ENCODE peak calls at places on chromosomes 4 and X, in nine cellular contexts. One of them, this sample, is unnamed.
A peak's percentile ranks its signal among the peaks of the same experiment; 100 is the strongest.

GRCh38 chr4:119057417-119057816 is 78.2 kb upstream of the MYOZ2 start:
- DNase-seq in AG10803: no peak
- DNase-seq in astrocyte of the spinal cord: no peak
- DNase-seq in GM12865: no peak
- DNase-seq in fibroblast of mammary gland: no peak
- DNase-seq in A673: no peak
- DNase-seq in sigmoid colon: no peak
- DNase-seq in hepatocyte: no peak
- DNase-seq in BJ: no peak
- DNase-seq in this sample: no peak

GRCh38 chr4:186826866-186827541 is 103.3 kb upstream of the FAT1 start:
- DNase-seq in GM12865: no peak
- DNase-seq in A673: no peak
- DNase-seq in BJ: no peak
- DNase-seq in AG10803: peak; percentile 34
- DNase-seq in hepatocyte: no peak
- DNase-seq in fibroblast of mammary gland: no peak
- DNase-seq in astrocyte of the spinal cord: no peak
- DNase-seq in sigmoid colon: no peak
- DNase-seq in this sample: no peak

GRCh38 chr4:8351931-8352367 is 82.4 kb downstream of the HTRA3 start:
- DNase-seq in astrocyte of the spinal cord: peak; percentile 71
- DNase-seq in GM12865: no peak
- DNase-seq in AG10803: peak; percentile 62
- DNase-seq in sigmoid colon: peak; percentile 70
- DNase-seq in A673: no peak
- DNase-seq in BJ: no peak
- DNase-seq in hepatocyte: no peak
- DNase-seq in fibroblast of mammary gland: peak; percentile 15
- DNase-seq in this sample: no peak

GRCh38 chr4:2873329-2873728 is 29.7 kb downstream of the ADD1 start:
- DNase-seq in BJ: no peak
- DNase-seq in AG10803: no peak
- DNase-seq in astrocyte of the spinal cord: no peak
- DNase-seq in GM12865: no peak
- DNase-seq in sigmoid colon: no peak
- DNase-seq in hepatocyte: no peak
- DNase-seq in A673: no peak
- DNase-seq in fibroblast of mammary gland: no peak
- DNase-seq in this sample: no peak

GRCh38 chr4:13919021-13919441 is 291.5 kb upstream of the BOD1L1 start:
- DNase-seq in A673: no peak
- DNase-seq in hepatocyte: peak; percentile 8
- DNase-seq in astrocyte of the spinal cord: peak; percentile 88
- DNase-seq in GM12865: no peak
- DNase-seq in AG10803: peak; percentile 99
- DNase-seq in sigmoid colon: peak; percentile 76
- DNase-seq in fibroblast of mammary gland: peak; percentile 99
- DNase-seq in BJ: peak; percentile 93
- DNase-seq in this sample: no peak

GRCh38 chr4:173367946-173368345 is 2.8 kb upstream of the SAP30 start:
- DNase-seq in A673: peak; percentile 31
- DNase-seq in astrocyte of the spinal cord: peak; percentile 11
- DNase-seq in fibroblast of mammary gland: peak; percentile 38
- DNase-seq in sigmoid colon: no peak
- DNase-seq in GM12865: no peak
- DNase-seq in BJ: no peak
- DNase-seq in AG10803: peak; percentile 17
- DNase-seq in hepatocyte: no peak
- DNase-seq in this sample: no peak

GRCh38 chr4:53804719-53805118 is 213.4 kb upstream of the LNX1 start:
- DNase-seq in BJ: no peak
- DNase-seq in fibroblast of mammary gland: peak; percentile 27
- DNase-seq in sigmoid colon: no peak
- DNase-seq in A673: peak; percentile 2
- DNase-seq in GM12865: peak; percentile 73
- DNase-seq in astrocyte of the spinal cord: no peak
- DNase-seq in AG10803: no peak
- DNase-seq in hepatocyte: peak; percentile 43
- DNase-seq in this sample: peak; percentile 43

GRCh38 chr4:111136438-111136837 is 513.6 kb upstream of the PITX2 start:
- DNase-seq in sigmoid colon: no peak
- DNase-seq in AG10803: peak; percentile 65
- DNase-seq in fibroblast of mammary gland: peak; percentile 61
- DNase-seq in astrocyte of the spinal cord: peak; percentile 38
- DNase-seq in A673: peak; percentile 45
- DNase-seq in GM12865: peak; percentile 5
- DNase-seq in hepatocyte: no peak
- DNase-seq in BJ: no peak
- DNase-seq in this sample: no peak

GRCh38 chrX:115606861-115607260 is 45.9 kb downstream of the PLS3 start:
- DNase-seq in hepatocyte: no peak
- DNase-seq in AG10803: no peak
- DNase-seq in astrocyte of the spinal cord: no peak
- DNase-seq in A673: no peak
- DNase-seq in BJ: no peak
- DNase-seq in sigmoid colon: no peak
- DNase-seq in GM12865: no peak
- DNase-seq in fibroblast of mammary gland: no peak
- DNase-seq in this sample: no peak

GRCh38 chr4:5789141-5789540 is 78.1 kb downstream of the EVC start:
- DNase-seq in hepatocyte: no peak
- DNase-seq in A673: no peak
- DNase-seq in BJ: no peak
- DNase-seq in fibroblast of mammary gland: no peak
- DNase-seq in astrocyte of the spinal cord: no peak
- DNase-seq in AG10803: no peak
- DNase-seq in GM12865: no peak
- DNase-seq in sigmoid colon: peak; percentile 46
- DNase-seq in this sample: no peak

GRCh38 chrX:101348452-101349222 is at the start of gene TIMM8A:
- DNase-seq in hepatocyte: peak; percentile 85
- DNase-seq in sigmoid colon: peak; percentile 89
- DNase-seq in A673: peak; percentile 77
- DNase-seq in AG10803: peak; percentile 57
- DNase-seq in GM12865: peak; percentile 86
- DNase-seq in BJ: peak; percentile 6
- DNase-seq in astrocyte of the spinal cord: peak; percentile 66
- DNase-seq in fibroblast of mammary gland: peak; percentile 64
- DNase-seq in this sample: peak; percentile 83

GRCh38 chr4:183256756-183257385 is 63.2 kb downstream of the CLDN22 start:
- DNase-seq in A673: peak; percentile 65
- DNase-seq in sigmoid colon: peak; percentile 73
- DNase-seq in fibroblast of mammary gland: peak; percentile 56
- DNase-seq in BJ: no peak
- DNase-seq in astrocyte of the spinal cord: peak; percentile 40
- DNase-seq in hepatocyte: peak; percentile 62
- DNase-seq in AG10803: peak; percentile 54
- DNase-seq in GM12865: peak; percentile 52
- DNase-seq in this sample: peak; percentile 41

DNA sequence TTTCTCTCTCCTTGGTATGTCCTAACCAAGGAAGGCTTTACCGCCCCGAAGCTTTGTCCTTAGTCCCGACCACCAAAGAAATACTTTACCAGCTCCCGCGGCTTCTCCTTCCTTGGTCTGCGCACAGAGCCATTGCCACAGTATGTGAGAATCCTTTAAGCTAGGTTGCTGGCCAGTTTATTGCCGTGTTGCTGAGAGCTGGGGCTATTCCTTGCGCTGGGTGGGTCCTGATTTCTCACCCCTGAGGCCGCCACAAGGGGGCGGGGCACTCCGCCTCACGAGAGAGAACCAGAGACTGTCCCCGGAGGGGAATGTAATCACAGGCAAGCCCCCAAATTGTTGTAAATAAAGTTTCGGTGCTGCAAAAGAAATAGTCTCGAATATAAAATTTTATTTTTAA is 331.0 kb upstream of the PCDH10 start:
- DNase-seq in fibroblast of mammary gland: no peak
- DNase-seq in A673: peak; percentile 37
- DNase-seq in astrocyte of the spinal cord: no peak
- DNase-seq in AG10803: no peak
- DNase-seq in sigmoid colon: no peak
- DNase-seq in BJ: no peak
- DNase-seq in hepatocyte: peak; percentile 31
- DNase-seq in GM12865: no peak
- DNase-seq in this sample: no peak
- TF ChIP-seq CTCF in fibroblast of mammary gland: no peak
- TF ChIP-seq CTCF in A673: peak; percentile 46
- TF ChIP-seq CTCF in astrocyte of the spinal cord: no peak
- TF ChIP-seq CTCF in AG10803: no peak
- TF ChIP-seq CTCF in sigmoid colon: no peak
- TF ChIP-seq CTCF in BJ: no peak
- TF ChIP-seq CTCF in hepatocyte: peak; percentile 30
- TF ChIP-seq CTCF in GM12865: no peak
- TF ChIP-seq CTCF in this sample: no peak

GRCh38 chr4:141220655-141221605 is at the start of gene ZNF330:
- DNase-seq in sigmoid colon: peak; percentile 95
- DNase-seq in AG10803: peak; percentile 92
- DNase-seq in A673: peak; percentile 89
- DNase-seq in GM12865: peak; percentile 93
- DNase-seq in astrocyte of the spinal cord: peak; percentile 92
- DNase-seq in hepatocyte: peak; percentile 96
- DNase-seq in fibroblast of mammary gland: peak; percentile 93
- DNase-seq in BJ: peak; percentile 50
- DNase-seq in this sample: peak; percentile 90
- TF ChIP-seq CTCF in sigmoid colon: no peak
- TF ChIP-seq CTCF in AG10803: peak; percentile 32
- TF ChIP-seq CTCF in A673: peak; percentile 34
- TF ChIP-seq CTCF in GM12865: peak; percentile 14
- TF ChIP-seq CTCF in astrocyte of the spinal cord: peak; percentile 24
- TF ChIP-seq CTCF in hepatocyte: peak; percentile 31
- TF ChIP-seq CTCF in fibroblast of mammary gland: peak; percentile 25
- TF ChIP-seq CTCF in BJ: peak; percentile 30
- TF ChIP-seq CTCF in this sample: peak; percentile 20

GRCh38 chrX:44247468-44247867 is 96.0 kb downstream of the EFHC2 start:
- DNase-seq in AG10803: no peak
- DNase-seq in astrocyte of the spinal cord: no peak
- DNase-seq in sigmoid colon: no peak
- DNase-seq in BJ: no peak
- DNase-seq in fibroblast of mammary gland: no peak
- DNase-seq in A673: no peak
- DNase-seq in hepatocyte: no peak
- DNase-seq in GM12865: no peak
- DNase-seq in this sample: no peak

GRCh38 chrX:44245730-44246129 is 97.7 kb downstream of the EFHC2 start:
- DNase-seq in AG10803: no peak
- DNase-seq in BJ: no peak
- DNase-seq in hepatocyte: no peak
- DNase-seq in astrocyte of the spinal cord: no peak
- DNase-seq in fibroblast of mammary gland: no peak
- DNase-seq in sigmoid colon: no peak
- DNase-seq in GM12865: no peak
- DNase-seq in A673: no peak
- DNase-seq in this sample: no peak

GRCh38 chrX:44241551-44241950 is 101.9 kb downstream of the EFHC2 start:
- DNase-seq in GM12865: no peak
- DNase-seq in AG10803: no peak
- DNase-seq in fibroblast of mammary gland: no peak
- DNase-seq in sigmoid colon: no peak
- DNase-seq in BJ: no peak
- DNase-seq in hepatocyte: no peak
- DNase-seq in astrocyte of the spinal cord: no peak
- DNase-seq in A673: no peak
- DNase-seq in this sample: no peak

GRCh38 chrX:44246826-44247225 is 96.6 kb downstream of the EFHC2 start:
- DNase-seq in BJ: no peak
- DNase-seq in sigmoid colon: no peak
- DNase-seq in AG10803: no peak
- DNase-seq in A673: no peak
- DNase-seq in hepatocyte: no peak
- DNase-seq in GM12865: no peak
- DNase-seq in fibroblast of mammary gland: no peak
- DNase-seq in astrocyte of the spinal cord: no peak
- DNase-seq in this sample: no peak

GRCh38 chrX:44244008-44244407 is 99.5 kb downstream of the EFHC2 start:
- DNase-seq in fibroblast of mammary gland: peak; percentile 47
- DNase-seq in astrocyte of the spinal cord: peak; percentile 42
- DNase-seq in hepatocyte: peak; percentile 30
- DNase-seq in AG10803: peak; percentile 22
- DNase-seq in A673: peak; percentile 72
- DNase-seq in GM12865: peak; percentile 9
- DNase-seq in BJ: no peak
- DNase-seq in sigmoid colon: no peak
- DNase-seq in this sample: no peak
- TF ChIP-seq CTCF in fibroblast of mammary gland: peak; percentile 66
- TF ChIP-seq CTCF in astrocyte of the spinal cord: peak; percentile 50
- TF ChIP-seq CTCF in hepatocyte: peak; percentile 53
- TF ChIP-seq CTCF in AG10803: peak; percentile 60
- TF ChIP-seq CTCF in A673: peak; percentile 76
- TF ChIP-seq CTCF in GM12865: peak; percentile 34
- TF ChIP-seq CTCF in BJ: peak; percentile 41
- TF ChIP-seq CTCF in sigmoid colon: no peak
- TF ChIP-seq CTCF in this sample: peak; percentile 38

GRCh38 chr4:132330994-132331393 is 818.1 kb upstream of the PCDH10 start:
- DNase-seq in sigmoid colon: no peak
- DNase-seq in astrocyte of the spinal cord: no peak
- DNase-seq in GM12865: no peak
- DNase-seq in A673: no peak
- DNase-seq in hepatocyte: no peak
- DNase-seq in AG10803: no peak
- DNase-seq in fibroblast of mammary gland: no peak
- DNase-seq in BJ: no peak
- DNase-seq in this sample: no peak
- TF ChIP-seq CTCF in sigmoid colon: no peak
- TF ChIP-seq CTCF in astrocyte of the spinal cord: no peak
- TF ChIP-seq CTCF in GM12865: no peak
- TF ChIP-seq CTCF in A673: no peak
- TF ChIP-seq CTCF in hepatocyte: no peak
- TF ChIP-seq CTCF in AG10803: no peak
- TF ChIP-seq CTCF in fibroblast of mammary gland: no peak
- TF ChIP-seq CTCF in BJ: no peak
- TF ChIP-seq CTCF in this sample: no peak